ENCODE peak calls at places on chromosomes 3 and 15, in seven cellular contexts. G, U, I, E, T, Z and D are unnamed samples.

GRCh38 chr15:74172751-74173544 is 562 bp upstream of the ISLR start:
- DNase-seq in G (no peak), U (peak; percentile 32), I (peak; percentile 85), E (peak; percentile 39), T (peak; percentile 43), Z (peak; percentile 87), D (peak; percentile 43)

GRCh38 chr3:183381673-183382072 is 46.7 kb downstream of the MCF2L2 start:
- DNase-seq in G (no peak), U (no peak), I (no peak), E (no peak), T (no peak), Z (no peak), D (no peak)

GRCh38 chr15:90954712-90955671 is at the start of gene RCCD1:
- DNase-seq in G (peak; percentile 84), U (peak; percentile 98), I (peak; percentile 98), E (peak; percentile 93), T (peak; percentile 93), Z (peak; percentile 96), D (peak; percentile 98)

GRCh38 chr3:23697416-23697815 is 108.3 kb upstream of the UBE2E1 start:
- DNase-seq in G (no peak), U (no peak), I (no peak), E (no peak), T (peak; percentile 49), Z (no peak), D (peak; percentile 65)

GRCh38 chr3:129487183-129487867 is 41.1 kb upstream of the RHO start:
- DNase-seq in G (no peak), U (no peak), I (no peak), E (no peak), T (no peak), Z (no peak), D (no peak)

GRCh38 chr15:38130200-38130567 is 122.5 kb upstream of the SPRED1 start:
- DNase-seq in G (no peak), U (no peak), I (no peak), E (no peak), T (peak; percentile 4), Z (no peak), D (no peak)

GRCh38 chr15:44194397-44195150 is 497 bp downstream of the FRMD5 start:
- DNase-seq in G (peak; percentile 41), U (peak; percentile 68), I (no peak), E (peak; percentile 85), T (no peak), Z (no peak), D (no peak)

GRCh38 chr3:189057369-189057768 is 114.4 kb upstream of the TPRG1 start:
- DNase-seq in G (no peak), U (no peak), I (no peak), E (no peak), T (no peak), Z (no peak), D (no peak)

GRCh38 chr3:152892446-152892845 is 57.5 kb downstream of the P2RY1 start:
- DNase-seq in G (no peak), U (no peak), I (no peak), E (no peak), T (no peak), Z (no peak), D (no peak)

GRCh38 chr3:56238299-56238698 is 230.0 kb downstream of the ERC2 start:
- DNase-seq in G (no peak), U (no peak), I (no peak), E (no peak), T (no peak), Z (no peak), D (peak; percentile 12)

GRCh38 chr15:80849308-80849707 is 70.1 kb downstream of the CEMIP start:
- DNase-seq in G (no peak), U (peak; percentile 28), I (no peak), E (peak; percentile 93), T (no peak), Z (no peak), D (no peak)

GRCh38 chr3:172908871-172909270 is 158.3 kb downstream of the ECT2 start:
- DNase-seq in G (no peak), U (no peak), I (no peak), E (no peak), T (no peak), Z (no peak), D (no peak)

GRCh38 chr15:57041416-57041815 is 123.0 kb downstream of the TCF12 start:
- DNase-seq in G (no peak), U (no peak), I (no peak), E (no peak), T (no peak), Z (no peak), D (no peak)

GRCh38 chr15:75649045-75649761 is 1.5 kb downstream of the SNX33 start:
- DNase-seq in G (no peak), U (no peak), I (no peak), E (no peak), T (no peak), Z (no peak), D (no peak)

GRCh38 chr15:92393994-92394326 is 279 bp downstream of the ST8SIA2 start:
- DNase-seq in G (no peak), U (no peak), I (no peak), E (no peak), T (no peak), Z (no peak), D (peak; percentile 64)

GRCh38 chr3:113496924-113497323 is 18.0 kb downstream of the SPICE1 start:
- DNase-seq in G (no peak), U (no peak), I (no peak), E (peak; percentile 53), T (no peak), Z (no peak), D (no peak)

GRCh38 chr3:69326821-69327433 is 59.0 kb downstream of the FRMD4B start:
- DNase-seq in G (peak; percentile 8), U (no peak), I (no peak), E (no peak), T (no peak), Z (no peak), D (no peak)

GRCh38 chr3:49924683-49925082 is 4.9 kb downstream of the MON1A start:
- DNase-seq in G (no peak), U (no peak), I (no peak), E (peak; percentile 91), T (no peak), Z (no peak), D (no peak)

GRCh38 chr3:95759614-95760301 is 1054.6 kb upstream of the EPHA6 start:
- DNase-seq in G (no peak), U (no peak), I (peak; percentile 19), E (no peak), T (no peak), Z (no peak), D (no peak)

GRCh38 chr3:50192689-50193141 is 1.3 kb downstream of the GNAT1 start:
- DNase-seq in G (peak; percentile 83), U (peak; percentile 74), I (peak; percentile 80), E (peak; percentile 40), T (peak; percentile 81), Z (no peak), D (peak; percentile 93)

GRCh38 chr15:49620174-49620573 is 444 bp downstream of the FAM227B start:
- DNase-seq in G (peak; percentile 2), U (peak; percentile 33), I (no peak), E (peak; percentile 33), T (no peak), Z (no peak), D (peak; percentile 5)

GRCh38 chr3:49665822-49666519 is 8.2 kb upstream of the APEH start:
- DNase-seq in G (no peak), U (peak; percentile 28), I (no peak), E (no peak), T (no peak), Z (no peak), D (no peak)

GRCh38 chr15:92091155-92091734 is 237.7 kb downstream of the SLCO3A1 start:
- DNase-seq in G (no peak), U (peak; percentile 47), I (no peak), E (peak; percentile 11), T (peak; percentile 80), Z (no peak), D (peak; percentile 94)

GRCh38 chr3:43031490-43032216 is 52.5 kb downstream of the GASK1A start:
- DNase-seq in G (no peak), U (no peak), I (peak; percentile 88), E (no peak), T (no peak), Z (peak; percentile 76), D (no peak)

GRCh38 chr3:46463120-46463867 is 1.4 kb downstream of the LTF start:
- DNase-seq in G (no peak), U (peak; percentile 10), I (no peak), E (no peak), T (no peak), Z (peak; percentile 68), D (no peak)
- H3K27ac ChIP-seq in G (no peak overlapping the region), U (peak overlapping the region; percentile 14), I (no peak overlapping the region), E (no peak overlapping the region), T (no peak overlapping the region), Z (no peak overlapping the region), D (no peak overlapping the region)

GRCh38 chr15:41278319-41278718 is 47.3 kb downstream of the CHP1 start:
- DNase-seq in G (no peak), U (no peak), I (no peak), E (no peak), T (no peak), Z (no peak), D (no peak)
- H3K27ac ChIP-seq in G (no peak overlapping the region), U (no peak overlapping the region), I (no peak overlapping the region), E (no peak overlapping the region), T (no peak overlapping the region), Z (no peak overlapping the region), D (no peak overlapping the region)

DNA sequence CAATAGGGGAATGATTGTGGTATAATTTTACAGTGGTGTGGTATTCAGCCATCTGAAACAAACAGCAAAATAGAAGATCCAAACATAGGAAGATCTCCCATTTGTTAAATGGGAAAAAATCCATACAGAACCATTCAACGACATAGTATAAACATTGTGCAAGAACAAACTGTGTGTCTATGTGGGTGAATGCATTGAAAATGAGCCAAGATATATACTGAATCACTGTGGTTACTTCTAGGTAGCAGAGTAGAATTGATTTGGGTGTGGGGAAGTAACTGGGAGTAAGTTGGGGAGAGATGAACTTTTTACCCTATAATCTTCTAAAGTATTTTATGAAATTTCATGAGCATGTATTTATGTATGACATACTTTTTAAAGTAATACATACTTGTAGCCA is 123.1 kb upstream of the UMPS start:
- DNase-seq in G (no peak), U (no peak), I (no peak), E (peak; percentile 83), T (no peak), Z (no peak), D (no peak)
- H3K27ac ChIP-seq in G (no peak overlapping the region), U (no peak overlapping the region), I (no peak overlapping the region), E (no peak overlapping the region), T (no peak overlapping the region), Z (no peak overlapping the region), D (no peak overlapping the region)

DNA sequence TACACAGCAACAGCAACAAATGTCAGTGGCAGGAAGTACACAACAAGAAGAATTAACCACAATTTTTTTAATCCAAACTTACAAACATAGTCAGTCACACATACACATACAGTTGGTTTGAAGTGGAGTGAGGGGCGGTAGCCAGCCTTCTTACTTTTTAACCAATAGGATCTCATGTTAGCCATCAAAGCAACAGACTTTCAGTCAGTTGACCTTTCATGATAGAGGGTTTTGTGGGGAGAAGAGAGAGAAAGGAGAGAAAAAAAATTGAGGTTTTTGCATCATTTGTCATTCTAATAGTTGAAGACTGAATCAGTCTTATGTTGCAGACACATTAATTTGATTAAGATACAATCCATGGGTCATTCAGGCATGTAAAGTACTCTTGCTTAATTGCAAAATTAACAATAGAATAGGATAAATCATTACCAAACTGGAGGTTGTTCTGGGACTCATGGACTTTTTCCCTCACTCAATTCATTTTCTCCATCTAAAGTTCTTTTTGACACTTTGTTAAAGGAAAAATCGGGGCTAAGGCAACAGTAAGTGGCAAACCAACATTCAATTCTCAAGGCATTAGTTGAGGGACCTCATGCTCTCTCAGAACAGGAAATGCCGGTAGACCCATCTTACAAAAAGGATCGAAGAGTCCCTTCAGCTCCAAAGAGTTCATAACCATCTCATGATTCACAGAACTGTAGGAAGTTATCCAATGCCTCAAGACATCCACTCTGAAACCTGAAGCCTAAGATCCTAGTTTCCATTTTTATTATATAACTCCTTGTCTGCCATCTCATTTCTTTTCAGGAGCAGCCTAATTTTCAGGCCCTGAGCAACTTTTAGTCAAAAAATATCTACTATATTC is 159.5 kb upstream of the LPP start:
- DNase-seq in G (no peak), U (no peak), I (no peak), E (peak; percentile 73), T (no peak), Z (no peak), D (no peak)
- H3K27ac ChIP-seq in G (peak overlapping the region; percentile 7), U (no peak overlapping the region), I (no peak overlapping the region), E (no peak overlapping the region), T (no peak overlapping the region), Z (no peak overlapping the region), D (no peak overlapping the region)